ENCODE peak calls at places on chromosomes 13 and 19, in six cellular contexts. One of them, this sample, is unnamed.

GRCh38 chr19:29685326-29685725 is 20.1 kb downstream of the PLEKHF1 start:
- DNase-seq in nucleus accumbens: no peak
- DNase-seq in heart right ventricle: no peak
- DNase-seq in cerebellar nuclear complex: no peak
- DNase-seq in activated T-cell treated with anti-CD3 and anti-CD28 coated beads for 1 hour: no peak
- DNase-seq in HT-29: no peak
- DNase-seq in this sample: no peak

GRCh38 chr13:114161644-114162532 is 17.2 kb upstream of the CFAP97D2 start:
- DNase-seq in heart right ventricle: no peak
- DNase-seq in activated T-cell treated with anti-CD3 and anti-CD28 coated beads for 1 hour: no peak
- DNase-seq in nucleus accumbens: no peak
- DNase-seq in cerebellar nuclear complex: no peak
- DNase-seq in HT-29: peak
- DNase-seq in this sample: peak

GRCh38 chr19:10104665-10105221 is 1.4 kb upstream of the PPAN start:
- DNase-seq in activated T-cell treated with anti-CD3 and anti-CD28 coated beads for 1 hour: peak
- DNase-seq in cerebellar nuclear complex: no peak
- DNase-seq in heart right ventricle: no peak
- DNase-seq in nucleus accumbens: no peak
- DNase-seq in HT-29: no peak
- DNase-seq in this sample: no peak

GRCh38 chr13:62702502-62702901 is 1286.9 kb upstream of the PCDH20 start:
- DNase-seq in nucleus accumbens: no peak
- DNase-seq in heart right ventricle: no peak
- DNase-seq in HT-29: no peak
- DNase-seq in cerebellar nuclear complex: no peak
- DNase-seq in activated T-cell treated with anti-CD3 and anti-CD28 coated beads for 1 hour: no peak
- DNase-seq in this sample: no peak

GRCh38 chr13:95502216-95502615 is 50.3 kb upstream of the CLDN10 start:
- DNase-seq in HT-29: no peak
- DNase-seq in nucleus accumbens: no peak
- DNase-seq in heart right ventricle: no peak
- DNase-seq in activated T-cell treated with anti-CD3 and anti-CD28 coated beads for 1 hour: no peak
- DNase-seq in cerebellar nuclear complex: no peak
- DNase-seq in this sample: no peak

GRCh38 chr19:29622191-29623070 is 16.3 kb downstream of the POP4 start:
- DNase-seq in heart right ventricle: no peak
- DNase-seq in HT-29: peak
- DNase-seq in cerebellar nuclear complex: no peak
- DNase-seq in nucleus accumbens: no peak
- DNase-seq in activated T-cell treated with anti-CD3 and anti-CD28 coated beads for 1 hour: no peak
- DNase-seq in this sample: no peak

GRCh38 chr13:110366733-110367132 is 59.6 kb downstream of the COL4A2 start:
- DNase-seq in nucleus accumbens: no peak
- DNase-seq in cerebellar nuclear complex: no peak
- DNase-seq in activated T-cell treated with anti-CD3 and anti-CD28 coated beads for 1 hour: no peak
- DNase-seq in HT-29: no peak
- DNase-seq in heart right ventricle: no peak
- DNase-seq in this sample: no peak

GRCh38 chr13:109074436-109074835 is 445.0 kb downstream of the MYO16 start:
- DNase-seq in HT-29: no peak
- DNase-seq in cerebellar nuclear complex: no peak
- DNase-seq in nucleus accumbens: no peak
- DNase-seq in activated T-cell treated with anti-CD3 and anti-CD28 coated beads for 1 hour: no peak
- DNase-seq in heart right ventricle: no peak
- DNase-seq in this sample: no peak

GRCh38 chr19:44553478-44554171 is 24.1 kb upstream of the CEACAM20 start:
- DNase-seq in nucleus accumbens: no peak
- DNase-seq in heart right ventricle: no peak
- DNase-seq in HT-29: peak
- DNase-seq in cerebellar nuclear complex: no peak
- DNase-seq in activated T-cell treated with anti-CD3 and anti-CD28 coated beads for 1 hour: no peak
- DNase-seq in this sample: no peak

GRCh38 chr13:25037057-25037813 is 58.7 kb upstream of the PABPC3 start:
- DNase-seq in activated T-cell treated with anti-CD3 and anti-CD28 coated beads for 1 hour: peak
- DNase-seq in heart right ventricle: no peak
- DNase-seq in cerebellar nuclear complex: peak
- DNase-seq in HT-29: peak
- DNase-seq in nucleus accumbens: peak
- DNase-seq in this sample: no peak

GRCh38 chr19:50258918-50259372 is 55.5 kb downstream of the MYH14 start:
- DNase-seq in cerebellar nuclear complex: no peak
- DNase-seq in activated T-cell treated with anti-CD3 and anti-CD28 coated beads for 1 hour: no peak
- DNase-seq in HT-29: peak
- DNase-seq in heart right ventricle: peak
- DNase-seq in nucleus accumbens: no peak
- DNase-seq in this sample: no peak

GRCh38 chr19:6023085-6023682 is 45.2 kb upstream of the RANBP3 start:
- DNase-seq in HT-29: no peak
- DNase-seq in heart right ventricle: no peak
- DNase-seq in cerebellar nuclear complex: no peak
- DNase-seq in nucleus accumbens: no peak
- DNase-seq in activated T-cell treated with anti-CD3 and anti-CD28 coated beads for 1 hour: no peak
- DNase-seq in this sample: peak

GRCh38 chr19:4172861-4173473 is 9.4 kb downstream of the SIRT6 start:
- DNase-seq in activated T-cell treated with anti-CD3 and anti-CD28 coated beads for 1 hour: peak
- DNase-seq in cerebellar nuclear complex: no peak
- DNase-seq in HT-29: peak
- DNase-seq in nucleus accumbens: no peak
- DNase-seq in heart right ventricle: peak
- DNase-seq in this sample: peak

GRCh38 chr13:111076156-111077013 is 38.7 kb upstream of the ARHGEF7 start:
- DNase-seq in nucleus accumbens: no peak
- DNase-seq in cerebellar nuclear complex: no peak
- DNase-seq in heart right ventricle: no peak
- DNase-seq in activated T-cell treated with anti-CD3 and anti-CD28 coated beads for 1 hour: no peak
- DNase-seq in HT-29: no peak
- DNase-seq in this sample: no peak

GRCh38 chr19:49889687-49890348 is 6.9 kb downstream of the IL4I1 start:
- DNase-seq in nucleus accumbens: no peak
- DNase-seq in heart right ventricle: peak
- DNase-seq in cerebellar nuclear complex: no peak
- DNase-seq in activated T-cell treated with anti-CD3 and anti-CD28 coated beads for 1 hour: peak
- DNase-seq in HT-29: peak
- DNase-seq in this sample: peak

GRCh38 chr19:30064776-30065494 is 122.9 kb downstream of the URI1 start:
- DNase-seq in heart right ventricle: no peak
- DNase-seq in cerebellar nuclear complex: no peak
- DNase-seq in HT-29: no peak
- DNase-seq in activated T-cell treated with anti-CD3 and anti-CD28 coated beads for 1 hour: no peak
- DNase-seq in nucleus accumbens: no peak
- DNase-seq in this sample: no peak

GRCh38 chr19:28466107-28467045 is 746.6 kb downstream of the UQCRFS1 start:
- DNase-seq in heart right ventricle: peak
- DNase-seq in activated T-cell treated with anti-CD3 and anti-CD28 coated beads for 1 hour: peak
- DNase-seq in HT-29: peak
- DNase-seq in nucleus accumbens: peak
- DNase-seq in cerebellar nuclear complex: no peak
- DNase-seq in this sample: peak

GRCh38 chr19:42529248-42529764 is 1.0 kb upstream of the CEACAM1 start:
- DNase-seq in heart right ventricle: peak
- DNase-seq in nucleus accumbens: peak
- DNase-seq in cerebellar nuclear complex: no peak
- DNase-seq in activated T-cell treated with anti-CD3 and anti-CD28 coated beads for 1 hour: peak
- DNase-seq in HT-29: peak
- DNase-seq in this sample: peak

GRCh38 chr13:27338816-27339215 is 68.2 kb downstream of the RASL11A start:
- DNase-seq in cerebellar nuclear complex: no peak
- DNase-seq in heart right ventricle: no peak
- DNase-seq in nucleus accumbens: no peak
- DNase-seq in HT-29: peak
- DNase-seq in activated T-cell treated with anti-CD3 and anti-CD28 coated beads for 1 hour: no peak
- DNase-seq in this sample: no peak

GRCh38 chr19:13557756-13558398 is 51.6 kb upstream of the CACNA1A start:
- DNase-seq in cerebellar nuclear complex: peak
- DNase-seq in nucleus accumbens: no peak
- DNase-seq in HT-29: peak
- DNase-seq in heart right ventricle: no peak
- DNase-seq in activated T-cell treated with anti-CD3 and anti-CD28 coated beads for 1 hour: no peak
- DNase-seq in this sample: no peak

GRCh38 chr13:110524484-110525254 is 36.9 kb downstream of the RAB20 start:
- DNase-seq in HT-29: peak
- DNase-seq in heart right ventricle: peak
- DNase-seq in activated T-cell treated with anti-CD3 and anti-CD28 coated beads for 1 hour: no peak
- DNase-seq in nucleus accumbens: no peak
- DNase-seq in cerebellar nuclear complex: no peak
- DNase-seq in this sample: peak

GRCh38 chr19:46639356-46640061 is 3.5 kb upstream of the GNG8 start:
- DNase-seq in heart right ventricle: peak
- DNase-seq in activated T-cell treated with anti-CD3 and anti-CD28 coated beads for 1 hour: no peak
- DNase-seq in HT-29: no peak
- DNase-seq in nucleus accumbens: no peak
- DNase-seq in cerebellar nuclear complex: no peak
- DNase-seq in this sample: peak

GRCh38 chr13:109254271-109254670 is 532.1 kb downstream of the IRS2 start:
- DNase-seq in cerebellar nuclear complex: no peak
- DNase-seq in heart right ventricle: no peak
- DNase-seq in activated T-cell treated with anti-CD3 and anti-CD28 coated beads for 1 hour: no peak
- DNase-seq in HT-29: no peak
- DNase-seq in nucleus accumbens: no peak
- DNase-seq in this sample: no peak

GRCh38 chr19:10852098-10852800 is 4.0 kb downstream of the C19orf38 start:
- DNase-seq in nucleus accumbens: no peak
- DNase-seq in HT-29: no peak
- DNase-seq in cerebellar nuclear complex: no peak
- DNase-seq in activated T-cell treated with anti-CD3 and anti-CD28 coated beads for 1 hour: no peak
- DNase-seq in heart right ventricle: no peak
- DNase-seq in this sample: no peak

GRCh38 chr13:112894673-112895481 is 74.1 kb upstream of the MCF2L start:
- DNase-seq in heart right ventricle: no peak
- DNase-seq in activated T-cell treated with anti-CD3 and anti-CD28 coated beads for 1 hour: no peak
- DNase-seq in cerebellar nuclear complex: no peak
- DNase-seq in nucleus accumbens: no peak
- DNase-seq in HT-29: no peak
- DNase-seq in this sample: peak

GRCh38 chr19:18049390-18049789 is 37.3 kb downstream of the IL12RB1 start:
- DNase-seq in heart right ventricle: peak
- DNase-seq in activated T-cell treated with anti-CD3 and anti-CD28 coated beads for 1 hour: no peak
- DNase-seq in nucleus accumbens: peak
- DNase-seq in HT-29: no peak
- DNase-seq in cerebellar nuclear complex: no peak
- DNase-seq in this sample: peak

GRCh38 chr13:32538234-32538620 is 368 bp downstream of the N4BP2L2 start:
- DNase-seq in nucleus accumbens: no peak
- DNase-seq in activated T-cell treated with anti-CD3 and anti-CD28 coated beads for 1 hour: no peak
- DNase-seq in HT-29: no peak
- DNase-seq in heart right ventricle: peak
- DNase-seq in cerebellar nuclear complex: no peak
- DNase-seq in this sample: peak

This sample was measured in lower lobe of right lung.